ENCODE peak calls at places on chromosomes 1 and 21, in eight cellular contexts. P is GM12865; S is T follicular helper cell; Q is stomach; V is mammary epithelial cell; N is GM23248; R is esophagus muscularis mucosa; L is naive thymus-derived CD8-positive, alpha-beta T cell. Z is an unnamed sample.

GRCh38 chr1:15706751-15707150 is 22.6 kb downstream of the PLEKHM2 start:
- DNase-seq in P (no peak), S (no peak), Q (peak; percentile 41), V (no peak), N (no peak), R (no peak), L (no peak), Z (no peak)

GRCh38 chr1:235558783-235559182 is 54.5 kb upstream of the B3GALNT2 start:
- DNase-seq in P (no peak), S (no peak), Q (no peak), V (no peak), N (no peak), R (no peak), L (no peak), Z (no peak)

GRCh38 chr1:246786606-246787238 is 62.5 kb downstream of the SCCPDH start:
- DNase-seq in P (no peak), S (no peak), Q (peak; percentile 33), V (no peak), N (no peak), R (no peak), L (no peak), Z (no peak)

GRCh38 chr1:230002164-230002803 is 64.8 kb upstream of the GALNT2 start:
- DNase-seq in P (no peak), S (no peak), Q (no peak), V (no peak), N (no peak), R (no peak), L (no peak), Z (no peak)

GRCh38 chr1:201731592-201731991 is 97.4 kb upstream of the IPO9 start:
- DNase-seq in P (no peak), S (no peak), Q (no peak), V (no peak), N (no peak), R (no peak), L (no peak), Z (no peak)

GRCh38 chr1:228079013-228079412 is 3.5 kb upstream of the ARF1 start:
- DNase-seq in P (no peak), S (no peak), Q (peak; percentile 7), V (no peak), N (no peak), R (no peak), L (no peak), Z (no peak)

GRCh38 chr1:54312874-54313316 is 93.3 kb downstream of the SSBP3 start:
- DNase-seq in P (no peak), S (no peak), Q (no peak), V (peak; percentile 30), N (peak; percentile 84), R (peak; percentile 94), L (no peak), Z (no peak)

GRCh38 chr1:225908013-225908640 is 15.9 kb downstream of the PYCR2 start:
- DNase-seq in P (no peak), S (no peak), Q (no peak), V (no peak), N (no peak), R (no peak), L (no peak), Z (no peak)

GRCh38 chr21:42609806-42610205 is 43.6 kb upstream of the PDE9A start:
- DNase-seq in P (peak; percentile 85), S (no peak), Q (no peak), V (peak; percentile 32), N (no peak), R (no peak), L (peak; percentile 63), Z (no peak)

GRCh38 chr1:63004868-63005267 is 220.9 kb downstream of the ATG4C start:
- DNase-seq in P (no peak), S (no peak), Q (no peak), V (no peak), N (no peak), R (no peak), L (no peak), Z (no peak)

GRCh38 chr1:19032701-19033515 is 76.4 kb upstream of the IFFO2 start:
- DNase-seq in P (no peak), S (no peak), Q (no peak), V (no peak), N (no peak), R (no peak), L (no peak), Z (peak; percentile 19)

GRCh38 chr1:227739636-227740035 is 4.4 kb downstream of the SNAP47 start:
- DNase-seq in P (no peak), S (no peak), Q (no peak), V (no peak), N (no peak), R (no peak), L (no peak), Z (no peak)

GRCh38 chr1:17199267-17200044 is 5.5 kb upstream of the PADI1 start:
- DNase-seq in P (no peak), S (no peak), Q (no peak), V (no peak), N (peak; percentile 44), R (no peak), L (no peak), Z (no peak)

GRCh38 chr1:89195476-89195875 is 3.3 kb downstream of the GBP4 start:
- DNase-seq in P (no peak), S (no peak), Q (no peak), V (no peak), N (no peak), R (no peak), L (no peak), Z (no peak)

GRCh38 chr1:34645109-34645688 is 109.6 kb upstream of the GJB5 start:
- DNase-seq in P (no peak), S (no peak), Q (no peak), V (no peak), N (no peak), R (no peak), L (no peak), Z (no peak)

GRCh38 chr1:245856944-245857531 is 650.0 kb downstream of the SMYD3 start:
- DNase-seq in P (no peak), S (no peak), Q (no peak), V (peak; percentile 75), N (peak; percentile 92), R (no peak), L (no peak), Z (no peak)

GRCh38 chr1:184164529-184164928 is 113.0 kb downstream of the TSEN15 start:
- DNase-seq in P (peak; percentile 9), S (no peak), Q (no peak), V (no peak), N (no peak), R (peak; percentile 53), L (no peak), Z (no peak)

GRCh38 chr1:78527706-78528105 is 36.9 kb downstream of the PTGFR start:
- DNase-seq in P (no peak), S (no peak), Q (no peak), V (no peak), N (peak; percentile 11), R (no peak), L (no peak), Z (no peak)

GRCh38 chr1:6235302-6235680 is 473 bp downstream of the ICMT start:
- DNase-seq in P (peak; percentile 38), S (no peak), Q (no peak), V (no peak), N (peak; percentile 21), R (no peak), L (no peak), Z (no peak)

GRCh38 chr1:240190881-240191385 is 99.2 kb downstream of the FMN2 start:
- DNase-seq in P (peak; percentile 14), S (no peak), Q (no peak), V (peak; percentile 6), N (peak; percentile 96), R (no peak), L (no peak), Z (no peak)

GRCh38 chr21:38114717-38115333 is 142.0 kb upstream of the KCNJ15 start:
- DNase-seq in P (no peak), S (no peak), Q (no peak), V (no peak), N (no peak), R (no peak), L (no peak), Z (no peak)

GRCh38 chr1:25568834-25569598 is 25.6 kb downstream of the LDLRAP1 start:
- DNase-seq in P (no peak), S (no peak), Q (no peak), V (peak; percentile 83), N (peak; percentile 98), R (no peak), L (no peak), Z (no peak)

GRCh38 chr1:237166031-237166430 is 124.0 kb downstream of the RYR2 start:
- DNase-seq in P (no peak), S (no peak), Q (no peak), V (no peak), N (no peak), R (no peak), L (no peak), Z (no peak)

GRCh38 chr1:183926978-183927377 is 110.5 kb downstream of the COLGALT2 start:
- DNase-seq in P (no peak), S (no peak), Q (no peak), V (no peak), N (peak; percentile 9), R (no peak), L (no peak), Z (no peak)

GRCh38 chr1:43421976-43422750 is 31.6 kb downstream of the HYI start:
- DNase-seq in P (no peak), S (no peak), Q (no peak), V (no peak), N (no peak), R (no peak), L (no peak), Z (no peak)

GRCh38 chr1:205563927-205564441 is 59.5 kb downstream of the CDK18 start:
- DNase-seq in P (no peak), S (no peak), Q (peak; percentile 55), V (no peak), N (no peak), R (no peak), L (no peak), Z (no peak)